ENCODE peak calls at places on chromosomes 4 and X, in five cellular contexts. K is GM23338, G is GM23248, R is HCT116, J is PC-3. W is an unnamed sample.
A peak's percentile ranks its signal among the peaks of the same experiment; 100 is the strongest.

GRCh38 chr4:7045961-7046921 is 3.1 kb downstream of the TADA2B start:
- DNase-seq in J (peak; percentile 39), K (no peak), G (peak; percentile 80), R (no peak), W (no peak)

GRCh38 chr4:10020871-10021676 is at the start of gene SLC2A9:
- DNase-seq in J (no peak), G (peak; percentile 60), R (no peak), K (no peak), W (no peak)

GRCh38 chr4:67327245-67327860 is 217.9 kb downstream of the CENPC start:
- DNase-seq in G (peak; percentile 68), J (peak; percentile 90), K (peak; percentile 91), R (peak; percentile 32), W (peak; percentile 72)

GRCh38 chr4:82704156-82704555 is 94.4 kb downstream of the SCD5 start:
- DNase-seq in K (no peak), J (no peak), G (peak; percentile 70), R (no peak), W (no peak)

GRCh38 chrX:56382278-56382677 is 150.1 kb downstream of the KLF8 start:
- DNase-seq in J (no peak), R (no peak), G (no peak), K (no peak), W (no peak)

GRCh38 chr4:93433840-93434239 is 394.7 kb upstream of the ATOH1 start:
- DNase-seq in J (peak; percentile 37), G (no peak), R (no peak), K (no peak), W (no peak)

GRCh38 chr4:97072666-97073065 is 1070.6 kb downstream of the STPG2 start:
- DNase-seq in R (no peak), J (no peak), G (no peak), K (no peak), W (no peak)

GRCh38 chr4:108492816-108493595 is 127.4 kb upstream of the RPL34 start:
- DNase-seq in K (peak; percentile 82), J (peak; percentile 4), R (peak; percentile 21), G (peak; percentile 23), W (peak; percentile 73)

GRCh38 chr4:138639018-138639876 is 376.3 kb upstream of the NOCT start:
- DNase-seq in G (peak; percentile 72), R (no peak), J (peak; percentile 49), K (no peak), W (no peak)

GRCh38 chr4:118076958-118077766 is 42.9 kb downstream of the NDST3 start:
- DNase-seq in G (peak; percentile 57), J (peak; percentile 46), K (peak; percentile 87), R (peak; percentile 32), W (peak; percentile 42)

GRCh38 chr4:159077702-159078495 is 25.0 kb upstream of the RAPGEF2 start:
- DNase-seq in K (no peak), R (no peak), G (no peak), J (peak; percentile 82), W (peak; percentile 84)

GRCh38 chr4:152095701-152096070 is 334.9 kb upstream of the GATB start:
- DNase-seq in R (no peak), K (no peak), J (peak; percentile 46), G (peak; percentile 45), W (no peak)

DNA sequence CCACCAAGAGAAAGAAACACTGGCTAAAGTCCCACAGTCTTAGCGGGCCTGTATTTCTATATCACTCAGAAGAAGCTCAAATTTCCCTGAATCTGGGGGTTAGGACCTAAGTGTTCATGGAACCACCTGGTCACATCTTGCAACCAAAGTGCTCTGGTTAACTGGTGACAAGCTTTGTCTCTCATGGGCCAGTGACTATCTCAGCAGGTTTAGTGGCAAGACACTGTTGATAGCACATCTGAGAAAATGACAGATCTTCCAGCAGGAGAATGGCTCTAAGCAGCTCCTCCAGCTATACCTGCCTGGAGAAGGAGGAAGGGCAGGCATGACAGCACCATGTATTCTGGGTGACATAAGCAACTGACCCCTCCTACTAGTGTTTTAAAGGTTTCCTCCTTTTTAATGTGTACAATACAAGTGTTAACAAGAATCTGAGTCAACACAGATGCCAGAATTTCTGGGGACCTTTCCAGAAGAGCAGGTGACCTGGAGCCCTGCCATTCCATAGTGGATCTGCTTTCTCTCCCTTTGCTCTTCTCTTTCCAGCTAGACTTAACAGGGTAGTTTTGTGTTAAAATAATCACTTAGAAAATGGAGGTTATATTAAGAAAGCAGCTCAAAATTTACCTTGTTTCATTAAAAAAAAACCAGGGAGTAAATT is 17.3 kb upstream of the QRFPR start:
- DNase-seq in R (no peak), K (no peak), J (no peak), G (no peak), W (no peak)
- TF ChIP-seq EZH2phosphoT487 in R (no peak), K (no peak), J (no peak), G (no peak), W (no peak)

GRCh38 chr4:99084595-99084994 is 4.0 kb downstream of the ADH5 start:
- DNase-seq in G (no peak), K (no peak), R (no peak), J (no peak), W (no peak)
- H3K36me3 ChIP-seq in G (peaks cover 53% of the 10 kb centered on the region), K (peaks cover 46% of the 10 kb centered on the region), R (peaks cover 23% of the 10 kb centered on the region), J (peaks cover 36% of the 10 kb centered on the region), W (no peaks in the 10 kb centered on the region)

GRCh38 chrX:154018518-154019060 is 1.1 kb downstream of the IRAK1 start:
- DNase-seq in K (no peak), R (no peak), J (no peak), G (no peak), W (no peak)

GRCh38 chrX:154019633-154020499 is at the start of gene IRAK1:
- DNase-seq in K (peak; percentile 46), J (peak; percentile 73), G (peak; percentile 83), R (no peak), W (peak; percentile 56)

GRCh38 chrX:154016366-154017076 is 3.2 kb downstream of the IRAK1 start:
- DNase-seq in G (no peak), K (no peak), J (no peak), R (no peak), W (no peak)

GRCh38 chrX:154019061-154019621 is 561 bp downstream of the IRAK1 start:
- DNase-seq in J (no peak), K (peak; percentile 33), R (no peak), G (peak; percentile 48), W (no peak)

DNA sequence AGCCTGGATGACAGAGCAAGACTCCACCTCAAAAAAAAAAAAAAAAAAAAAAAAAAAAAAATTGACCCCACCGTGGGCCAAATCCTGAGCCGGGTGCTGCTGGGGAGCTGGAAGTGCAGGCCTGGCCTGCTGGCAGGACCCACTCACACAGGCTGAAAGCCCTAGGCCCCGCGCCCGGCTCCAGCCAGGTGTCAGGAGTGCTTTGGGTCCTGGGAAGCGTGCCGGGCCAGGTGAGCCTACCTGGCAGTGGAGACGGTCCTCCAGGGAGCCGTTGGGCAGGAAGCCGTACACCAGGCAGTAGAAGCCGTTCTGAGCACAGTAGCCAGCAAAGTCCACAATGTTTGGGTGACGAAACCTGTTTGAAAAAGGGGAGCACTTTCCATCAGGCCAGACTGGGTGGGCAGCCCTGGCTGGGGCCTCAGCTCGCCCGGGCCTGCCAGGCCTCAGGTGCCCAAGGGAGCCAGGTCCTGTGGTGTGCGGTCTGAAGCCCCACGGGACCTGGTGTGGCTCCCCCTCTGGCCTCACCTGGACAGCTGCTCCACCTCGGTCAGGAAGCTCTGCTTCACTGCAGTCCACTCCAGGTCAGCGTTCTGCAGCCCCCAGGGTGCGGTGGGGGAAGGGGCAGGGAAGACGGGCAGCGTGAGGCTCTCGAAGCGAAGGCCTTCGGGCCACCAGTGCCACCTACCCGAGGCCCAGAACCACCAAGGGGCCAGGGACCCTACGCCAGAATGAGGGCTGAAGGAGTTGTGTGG is 1.8 kb downstream of the IRAK1 start:
- DNase-seq in K (no peak), G (no peak), J (no peak), R (no peak), W (no peak)
- H3K79me2 ChIP-seq in K (no peaks in the 10 kb centered on the region), G (peaks cover 26% of the 10 kb centered on the region), J (peaks cover 51% of the 10 kb centered on the region), R (peaks cover 42% of the 10 kb centered on the region), W (peaks cover 68% of the 10 kb centered on the region)

DNA sequence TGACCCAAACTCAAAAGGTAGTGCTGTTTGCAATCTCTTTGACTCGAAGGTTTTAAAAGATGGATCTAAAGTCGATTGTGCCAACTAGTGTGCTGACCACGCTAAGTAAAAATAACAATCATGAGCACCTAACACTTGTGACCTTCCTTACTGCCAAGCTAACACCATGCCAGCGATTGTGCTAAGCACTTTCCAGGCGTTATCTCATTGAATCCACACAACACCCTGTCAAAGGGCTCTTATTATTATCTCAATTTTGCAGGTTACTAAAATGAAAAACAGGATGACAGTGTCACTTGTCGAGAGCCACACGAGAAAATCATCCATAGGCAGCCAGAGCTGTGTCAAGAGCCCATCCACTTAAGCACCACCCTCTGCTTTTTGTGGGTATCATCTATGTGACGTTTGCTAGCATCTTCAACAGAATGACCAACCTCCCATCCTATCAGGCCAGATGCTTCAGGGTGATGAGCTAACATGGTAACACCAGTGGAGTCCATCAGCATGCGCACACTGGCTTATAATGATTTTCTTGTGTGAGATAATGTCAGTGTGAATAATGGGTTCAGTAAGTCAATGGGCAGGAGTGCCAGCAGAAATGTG is 893 bp upstream of the GAB3 start:
- DNase-seq in J (no peak), K (no peak), G (no peak), R (no peak), W (no peak)
- TF ChIP-seq EZH2phosphoT487 in J (no peak), K (no peak), G (no peak), R (no peak), W (no peak)

GRCh38 chr4:54276633-54277426 is 47.7 kb downstream of the PDGFRA start:
- DNase-seq in J (no peak), R (no peak), G (peak; percentile 54), K (peak; percentile 48), W (no peak)
- H3K36me3 ChIP-seq in J (no peaks in the 10 kb centered on the region), R (no peaks in the 10 kb centered on the region), G (peaks cover 84% of the 10 kb centered on the region), K (peaks cover 4% of the 10 kb centered on the region), W (no peaks in the 10 kb centered on the region)

DNA sequence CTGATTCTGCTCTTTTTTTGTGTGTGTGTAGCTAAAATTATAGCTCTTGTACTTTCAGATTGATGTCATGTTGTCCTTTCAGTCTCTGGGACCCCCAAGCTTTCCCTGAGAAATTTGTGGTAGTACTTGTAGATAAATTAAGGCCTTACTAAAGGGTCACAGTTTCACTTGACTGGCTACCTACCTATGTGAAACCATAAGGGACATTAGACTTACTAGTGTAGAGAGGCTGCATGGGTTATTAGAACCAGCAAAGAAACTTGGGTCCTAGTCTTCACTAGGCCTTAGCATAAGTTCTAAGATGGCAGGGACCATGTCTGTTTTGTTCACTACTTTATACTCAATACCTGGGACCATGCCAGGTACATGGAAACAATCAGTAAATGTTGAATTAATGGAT is 21.4 kb downstream of the WDR44 start:
- DNase-seq in G (no peak), R (no peak), J (no peak), K (no peak), W (no peak)
- H3K79me2 ChIP-seq in G (peaks cover 90% of the 10 kb centered on the region), R (peaks cover 9% of the 10 kb centered on the region), J (peaks cover 44% of the 10 kb centered on the region), K (peaks cover 75% of the 10 kb centered on the region), W (peaks cover 6% of the 10 kb centered on the region)

DNA sequence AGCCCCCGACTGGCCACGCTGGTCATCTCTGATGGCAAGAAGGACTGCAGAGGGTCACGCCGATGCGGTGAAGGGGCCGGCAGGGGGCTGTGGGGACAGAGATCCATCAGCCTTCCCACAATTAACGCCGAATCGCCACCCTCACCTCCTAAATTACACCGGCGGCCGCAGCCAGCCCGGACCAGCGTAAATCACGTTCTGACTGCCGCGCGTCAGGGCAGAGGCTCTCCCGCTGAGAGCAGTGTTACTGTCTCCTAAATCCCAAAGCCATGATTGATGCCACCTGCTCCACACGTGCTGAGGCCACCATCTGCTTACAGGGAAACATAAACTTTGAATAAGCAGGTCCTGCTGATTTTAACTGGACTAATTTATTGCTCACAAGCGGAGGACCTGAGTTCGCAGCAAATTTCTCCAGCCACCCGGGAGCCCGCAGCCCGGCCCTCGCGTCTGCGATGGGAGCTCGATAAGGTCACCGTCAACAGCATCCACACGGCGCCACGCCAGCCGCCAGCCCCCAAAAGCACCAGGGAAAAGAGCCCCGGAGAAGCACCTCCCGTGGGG is 127.3 kb upstream of the NKX1-1 start:
- DNase-seq in G (peak; percentile 32), K (no peak), R (no peak), J (no peak), W (no peak)
- TF ChIP-seq EZH2phosphoT487 in G (no peak), K (no peak), R (no peak), J (no peak), W (no peak)